ENCODE peak calls at places on chromosome 6, in six cellular contexts. J is body of pancreas, T is PC-3, I is colonic mucosa, F is cardiac fibroblast, R is fibroblast of lung. H is an unnamed sample.
A peak's percentile ranks its signal among the peaks of the same experiment; 100 is the strongest.

GRCh38 chr6:113490356-113490755 is 366.8 kb upstream of the MARCKS start:
- DNase-seq in T (peak; percentile 22), F (no peak), I (no peak), J (no peak), R (no peak), H (no peak)

GRCh38 chr6:133504761-133505160 is 263.6 kb downstream of the EYA4 start:
- DNase-seq in F (peak; percentile 6), I (no peak), J (no peak), R (peak; percentile 8), T (no peak), H (no peak)

GRCh38 chr6:161439093-161439492 is 165.2 kb upstream of the AGPAT4 start:
- DNase-seq in J (peak; percentile 86), F (peak; percentile 95), R (peak; percentile 94), I (no peak), T (peak; percentile 60), H (peak; percentile 61)

GRCh38 chr6:42891199-42891722 is 11.8 kb downstream of the RPL7L1 start:
- DNase-seq in F (no peak), J (no peak), T (no peak), R (no peak), I (no peak), H (no peak)

GRCh38 chr6:39714802-39715201 is 10.4 kb downstream of the KIF6 start:
- DNase-seq in R (no peak), T (no peak), J (no peak), I (no peak), F (no peak), H (no peak)

GRCh38 chr6:92114091-92114490 is 1305.3 kb downstream of the EPHA7 start:
- DNase-seq in R (peak; percentile 3), I (no peak), J (no peak), T (no peak), F (no peak), H (no peak)

GRCh38 chr6:134984821-134985220 is 34.9 kb upstream of the ALDH8A1 start:
- DNase-seq in I (no peak), J (no peak), R (peak; percentile 17), T (no peak), F (peak; percentile 67), H (peak; percentile 20)

GRCh38 chr6:22785036-22785435 is 215.7 kb downstream of the HDGFL1 start:
- DNase-seq in I (no peak), R (peak; percentile 28), F (no peak), T (no peak), J (no peak), H (no peak)

GRCh38 chr6:29447670-29448069 is 8.6 kb downstream of the OR10C1 start:
- DNase-seq in F (peak; percentile 21), J (no peak), R (no peak), T (peak; percentile 22), I (no peak), H (no peak)

GRCh38 chr6:33926451-33926850 is 122.6 kb upstream of the MLN start:
- DNase-seq in T (peak; percentile 38), I (no peak), R (no peak), F (peak; percentile 18), J (no peak), H (no peak)

GRCh38 chr6:118325220-118325860 is 222.8 kb upstream of the PLN start:
- DNase-seq in I (no peak), T (peak; percentile 18), F (no peak), R (peak; percentile 26), J (no peak), H (no peak)

GRCh38 chr6:22442826-22443225 is 126.5 kb upstream of the HDGFL1 start:
- DNase-seq in F (peak; percentile 11), J (no peak), I (no peak), T (no peak), R (peak; percentile 54), H (peak; percentile 7)

GRCh38 chr6:52310932-52311331 is 26.4 kb upstream of the MCM3 start:
- DNase-seq in F (no peak), I (no peak), T (no peak), R (no peak), J (no peak), H (no peak)

GRCh38 chr6:170345662-170346061 is 39.1 kb downstream of the FAM120B start:
- DNase-seq in T (no peak), R (no peak), I (no peak), J (no peak), F (no peak), H (no peak)

GRCh38 chr6:47478233-47479155 is 905 bp downstream of the CD2AP start:
- DNase-seq in F (peak; percentile 42), I (no peak), J (peak; percentile 18), R (peak; percentile 37), T (peak; percentile 34), H (no peak)

GRCh38 chr6:127737009-127737486 is 160.1 kb downstream of the C6orf58 start:
- DNase-seq in J (peak; percentile 55), R (peak; percentile 80), I (peak; percentile 36), T (peak; percentile 71), F (peak; percentile 84), H (peak; percentile 65)

GRCh38 chr6:30881987-30882763 is 2.1 kb upstream of the DDR1 start:
- DNase-seq in F (peak; percentile 51), T (no peak), R (peak; percentile 60), J (peak; percentile 32), I (peak; percentile 32), H (no peak)

GRCh38 chr6:167788531-167788903 is 38.2 kb upstream of the AFDN start:
- DNase-seq in J (no peak), T (no peak), R (no peak), F (no peak), I (no peak), H (no peak)

GRCh38 chr6:111534366-111534765 is 51.3 kb upstream of the REV3L start:
- DNase-seq in F (peak; percentile 51), R (peak; percentile 45), T (peak; percentile 31), I (peak; percentile 88), J (peak; percentile 95), H (peak; percentile 47)

GRCh38 chr6:166707045-166707444 is 80.0 kb upstream of the RPS6KA2 start:
- DNase-seq in T (peak; percentile 65), R (peak; percentile 8), I (peak; percentile 39), J (peak; percentile 79), F (peak; percentile 15), H (no peak)

GRCh38 chr6:34791164-34791841 is 580 bp upstream of the BLTP3A start:
- DNase-seq in J (peak; percentile 68), T (peak; percentile 41), R (peak; percentile 29), I (peak; percentile 72), F (peak; percentile 39), H (no peak)

GRCh38 chr6:154953644-154954043 is 41.5 kb upstream of the TIAM2 start:
- DNase-seq in J (no peak), I (no peak), T (no peak), F (no peak), R (no peak), H (no peak)

GRCh38 chr6:154954352-154954751 is 40.8 kb upstream of the TIAM2 start:
- DNase-seq in T (no peak), R (no peak), I (no peak), J (no peak), F (no peak), H (no peak)

GRCh38 chr6:154956771-154957522 is 38.2 kb upstream of the TIAM2 start:
- DNase-seq in T (no peak), R (no peak), I (no peak), F (no peak), J (no peak), H (no peak)

GRCh38 chr6:154950979-154951378 is 44.1 kb upstream of the TIAM2 start:
- DNase-seq in T (no peak), J (no peak), F (no peak), I (no peak), R (no peak), H (no peak)

DNA sequence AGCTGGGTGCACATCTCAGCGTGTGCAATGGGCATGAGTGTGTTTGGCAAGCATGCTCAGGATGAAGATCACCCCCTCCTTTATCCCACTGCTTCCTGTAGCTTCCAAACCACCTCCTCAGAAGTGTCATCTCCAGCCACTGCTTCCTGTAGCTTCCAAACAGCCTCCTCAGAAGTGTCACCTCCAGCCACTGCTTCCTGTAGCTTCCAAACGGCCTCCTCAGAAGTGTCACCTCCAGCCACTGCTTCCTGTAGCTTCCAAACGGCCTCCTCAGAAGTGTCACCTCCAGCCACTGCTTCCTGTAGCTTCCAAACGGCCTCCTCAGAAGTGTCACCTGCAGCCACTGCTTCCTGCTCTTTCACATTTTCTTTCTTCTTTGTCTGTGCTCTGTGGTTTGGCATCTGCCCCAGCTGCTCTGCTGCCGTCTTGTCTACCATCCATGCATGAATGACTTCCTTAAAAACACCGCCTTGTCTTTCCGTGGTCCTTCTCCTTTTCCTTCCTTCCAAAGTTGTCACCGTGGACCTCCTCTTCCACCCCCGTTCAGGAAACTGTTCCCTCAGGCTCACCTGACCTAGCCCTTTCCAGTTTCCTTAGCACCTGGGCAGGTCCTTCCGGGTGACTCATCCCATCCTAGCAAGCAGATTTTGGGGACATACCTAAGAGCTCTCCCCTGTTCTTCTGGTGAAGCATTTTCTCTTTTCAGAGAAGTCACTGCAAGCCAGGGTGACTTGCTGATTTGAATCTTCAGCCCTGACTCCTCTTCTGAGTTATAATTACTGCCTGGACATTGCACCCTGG is 43.5 kb upstream of the TIAM2 start:
- DNase-seq in I (no peak), R (no peak), F (no peak), J (no peak), T (peak; percentile 10), H (no peak)
- H3K4me3 ChIP-seq in I (no peak overlapping the region), R (no peak overlapping the region), F (no peak overlapping the region), J (no peak overlapping the region), T (no peak overlapping the region), H (no peak overlapping the region)

GRCh38 chr6:25981529-25982263 is 19.1 kb downstream of the TRIM38 start:
- DNase-seq in T (no peak), R (no peak), F (no peak), J (no peak), I (no peak), H (no peak)
- TF ChIP-seq CTCF in T (no peak), R (no peak), F (no peak), J (no peak), I (no peak), H (no peak)

GRCh38 chr6:53728570-53729194 is 63.1 kb upstream of the KLHL31 start:
- DNase-seq in F (peak; percentile 61), T (peak; percentile 76), R (peak; percentile 55), J (peak; percentile 67), I (peak; percentile 40), H (peak; percentile 25)
- H3K4me3 ChIP-seq in F (no peak overlapping the region), T (no peak overlapping the region), R (no peak overlapping the region), J (no peak overlapping the region), I (no peak overlapping the region), H (no peak overlapping the region)

GRCh38 chr6:13427838-13428527 is 59.4 kb downstream of the GFOD1 start:
- DNase-seq in I (no peak), J (no peak), T (no peak), F (no peak), R (no peak), H (no peak)
- TF ChIP-seq CTCF in I (no peak), J (no peak), T (no peak), F (no peak), R (peak; percentile 26), H (no peak)

GRCh38 chr6:119343573-119344146 is 5.9 kb downstream of the MAN1A1 start:
- DNase-seq in J (no peak), T (no peak), I (no peak), F (no peak), R (no peak), H (no peak)

GRCh38 chr6:119346450-119346849 is 3.1 kb downstream of the MAN1A1 start:
- DNase-seq in R (no peak), I (no peak), J (no peak), T (no peak), F (no peak), H (no peak)

GRCh38 chr6:119344306-119344705 is 5.3 kb downstream of the MAN1A1 start:
- DNase-seq in F (no peak), T (no peak), J (peak; percentile 39), I (no peak), R (no peak), H (no peak)

GRCh38 chr6:119346914-119347313 is 2.6 kb downstream of the MAN1A1 start:
- DNase-seq in F (no peak), T (no peak), I (no peak), J (no peak), R (no peak), H (no peak)

GRCh38 chr6:119345114-119345513 is 4.4 kb downstream of the MAN1A1 start:
- DNase-seq in I (no peak), F (no peak), J (no peak), R (no peak), T (no peak), H (no peak)
- H3K4me3 ChIP-seq in I (no peak overlapping the region), F (no peak overlapping the region), J (no peak overlapping the region), R (no peak overlapping the region), T (no peak overlapping the region), H (no peak overlapping the region)

H was measured in HFF-Myc.